ENCODE peak calls at places on chromosome 9, in six cellular contexts. F is right lobe of liver; D is CD4-positive, alpha-beta memory T cell; U is OCI-LY7; G is psoas muscle; P is astrocyte. N is an unnamed sample.

GRCh38 chr9:29044959-29045358 is 1471.7 kb upstream of the C9orf72 start:
- DNase-seq in F (no peak), D (no peak), U (no peak), G (no peak), P (peak), N (no peak)

GRCh38 chr9:80678906-80679305 is 1010.4 kb downstream of the TLE1 start:
- DNase-seq in F (no peak), D (no peak), U (no peak), G (no peak), P (no peak), N (no peak)

GRCh38 chr9:136728548-136729123 is 14.1 kb downstream of the LCN10 start:
- DNase-seq in F (no peak), D (no peak), U (peak), G (peak), P (no peak), N (no peak)

GRCh38 chr9:106286249-106286648 is 576.7 kb upstream of the ZNF462 start:
- DNase-seq in F (no peak), D (no peak), U (no peak), G (no peak), P (peak), N (no peak)

GRCh38 chr9:110146371-110146770 is 61.6 kb downstream of the C9orf152 start:
- DNase-seq in F (no peak), D (no peak), U (peak), G (no peak), P (no peak), N (no peak)

GRCh38 chr9:35813434-35814105 is 1.3 kb downstream of the HINT2 start:
- DNase-seq in F (no peak), D (no peak), U (peak), G (no peak), P (no peak), N (no peak)

GRCh38 chr9:130042406-130042930 is 521 bp downstream of the FNBP1 start:
- DNase-seq in F (peak), D (no peak), U (peak), G (peak), P (no peak), N (no peak)

GRCh38 chr9:8552732-8553131 is 753.2 kb upstream of the DMAC1 start:
- DNase-seq in F (no peak), D (no peak), U (no peak), G (no peak), P (no peak), N (peak)

GRCh38 chr9:101848485-101848919 is 110.1 kb upstream of the GRIN3A start:
- DNase-seq in F (no peak), D (no peak), U (no peak), G (no peak), P (peak), N (no peak)

GRCh38 chr9:77523891-77524290 is 124.2 kb downstream of the GNA14 start:
- DNase-seq in F (no peak), D (no peak), U (no peak), G (no peak), P (no peak), N (no peak)

GRCh38 chr9:3177362-3177761 is 333.5 kb upstream of the PUM3 start:
- DNase-seq in F (no peak), D (no peak), U (no peak), G (no peak), P (no peak), N (no peak)

GRCh38 chr9:129702563-129702962 is 37.1 kb downstream of the PRRX2 start:
- DNase-seq in F (no peak), D (no peak), U (no peak), G (no peak), P (peak), N (no peak)

GRCh38 chr9:71036501-71036900 is 84.9 kb downstream of the TRPM3 start:
- DNase-seq in F (no peak), D (no peak), U (no peak), G (no peak), P (peak), N (no peak)

GRCh38 chr9:75803130-75803529 is 87.3 kb upstream of the PCSK5 start:
- DNase-seq in F (no peak), D (no peak), U (no peak), G (no peak), P (peak), N (no peak)

GRCh38 chr9:93520523-93520922 is 55.9 kb upstream of the PHF2 start:
- DNase-seq in F (no peak), D (no peak), U (peak), G (no peak), P (no peak), N (no peak)

GRCh38 chr9:79026311-79026710 is 545.5 kb upstream of the TLE4 start:
- DNase-seq in F (no peak), D (no peak), U (no peak), G (no peak), P (no peak), N (no peak)

GRCh38 chr9:98129451-98129881 is 10.4 kb upstream of the TRIM14 start:
- DNase-seq in F (no peak), D (no peak), U (peak), G (no peak), P (no peak), N (no peak)

GRCh38 chr9:137355445-137356365 is 53.6 kb upstream of the NRARP start:
- DNase-seq in F (no peak), D (no peak), U (no peak), G (no peak), P (peak), N (no peak)

GRCh38 chr9:98809311-98810105 is 2.0 kb downstream of the GALNT12 start:
- DNase-seq in F (no peak), D (no peak), U (no peak), G (no peak), P (no peak), N (no peak)

GRCh38 chr9:113310538-113310937 is 7.4 kb upstream of the RNF183 start:
- DNase-seq in F (no peak), D (no peak), U (no peak), G (no peak), P (no peak), N (no peak)

GRCh38 chr9:69063839-69064238 is 28.3 kb downstream of the FXN start:
- DNase-seq in F (no peak), D (no peak), U (no peak), G (no peak), P (no peak), N (no peak)

GRCh38 chr9:81791076-81791475 is 101.7 kb upstream of the TLE1 start:
- DNase-seq in F (no peak), D (no peak), U (no peak), G (no peak), P (no peak), N (no peak)

GRCh38 chr9:81789751-81790150 is 100.4 kb upstream of the TLE1 start:
- DNase-seq in F (no peak), D (no peak), U (no peak), G (no peak), P (peak), N (no peak)

GRCh38 chr9:81782313-81782712 is 93.0 kb upstream of the TLE1 start:
- DNase-seq in F (no peak), D (no peak), U (no peak), G (no peak), P (no peak), N (no peak)

DNA sequence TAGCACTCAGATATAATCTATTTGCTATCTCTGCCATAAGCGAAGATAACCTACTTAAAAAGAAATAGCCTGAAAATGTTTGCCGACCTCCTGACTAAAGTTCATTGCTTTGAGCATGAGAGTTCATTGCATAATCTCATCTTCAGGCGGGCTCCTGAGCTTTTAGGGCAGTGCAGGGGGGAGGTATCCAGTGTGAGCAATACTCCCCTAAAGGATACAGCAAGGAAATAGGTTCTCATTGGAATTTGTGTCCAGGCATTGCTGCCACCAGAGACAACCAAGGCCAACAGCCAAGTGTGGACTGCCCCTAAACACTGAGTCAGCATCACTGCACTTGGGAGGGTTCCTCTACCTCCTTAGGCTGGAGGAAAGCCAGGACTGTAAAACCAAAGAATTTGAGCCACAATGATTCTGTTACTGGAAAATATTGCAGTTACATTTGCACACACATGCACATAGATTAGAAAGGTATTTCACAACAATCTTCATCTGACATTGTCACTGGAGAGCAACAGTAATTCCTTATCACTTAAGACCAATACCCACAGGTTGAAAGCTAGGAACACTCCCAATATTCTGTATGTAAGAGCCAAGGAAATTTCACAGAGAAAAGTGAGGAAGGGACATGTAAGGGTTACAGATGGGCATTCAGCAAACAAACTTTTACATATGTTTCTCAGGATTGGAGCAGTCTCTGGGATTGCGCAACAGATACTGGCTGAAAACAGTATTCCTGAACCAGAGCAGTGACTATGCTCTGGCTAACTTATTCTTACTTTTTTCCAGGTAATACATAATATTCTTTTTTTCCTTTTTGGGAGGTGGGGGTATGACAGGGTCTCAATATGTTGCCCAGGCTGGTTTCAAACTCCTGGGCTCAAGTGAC is 98.6 kb upstream of the TLE1 start:
- DNase-seq in F (peak), D (no peak), U (no peak), G (peak), P (peak), N (no peak)
- H3K27ac ChIP-seq in F (peak), D (no peak), U (no peak), G (no peak), P (no peak), N (no peak)

GRCh38 chr9:127972316-127972871 is 8.4 kb downstream of the EEIG1 start:
- DNase-seq in F (no peak), D (no peak), U (no peak), G (no peak), P (no peak), N (peak)
- H3K27ac ChIP-seq in F (no peak), D (peak), U (peak), G (peak), P (no peak), N (peak)

GRCh38 chr9:128081052-128081451 is 13.0 kb downstream of the SLC25A25 start:
- DNase-seq in F (no peak), D (no peak), U (no peak), G (no peak), P (peak), N (no peak)
- H3K27ac ChIP-seq in F (no peak), D (no peak), U (no peak), G (peak), P (peak), N (no peak)

DNA sequence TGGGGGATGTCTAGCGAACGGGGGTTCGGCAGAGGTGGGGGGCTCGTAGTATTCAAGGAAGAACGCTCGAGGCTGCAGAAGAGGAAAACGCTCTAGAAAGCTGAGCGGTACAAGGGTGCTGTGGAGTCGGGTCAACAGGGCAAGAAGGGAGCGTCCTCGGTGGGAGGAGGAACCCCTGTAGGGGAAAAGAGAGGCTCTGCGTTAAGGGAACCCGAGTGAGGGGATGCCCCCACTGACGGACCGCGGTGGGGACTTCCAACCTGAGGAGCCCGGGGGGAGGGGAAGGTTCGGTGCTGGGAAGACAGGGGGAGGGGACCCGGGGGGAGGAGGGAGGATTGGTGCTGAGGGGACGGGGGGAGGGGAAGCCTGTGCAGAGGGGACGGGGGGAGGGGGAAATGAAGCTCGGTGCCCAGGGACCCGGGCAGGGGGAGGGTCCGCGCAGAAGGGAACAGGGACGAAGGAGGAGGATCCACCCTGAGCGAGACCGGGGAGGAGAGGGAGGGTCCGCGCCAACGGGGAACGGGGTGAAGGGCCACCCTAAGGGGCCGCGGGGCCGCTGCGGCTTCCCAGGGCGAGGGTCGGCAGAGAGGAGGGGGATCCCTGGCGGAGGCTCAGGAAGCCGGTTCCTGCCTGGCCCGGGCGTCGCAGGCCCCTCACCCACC is 621 bp downstream of the NR6A1 start:
- DNase-seq in F (peak), D (peak), U (peak), G (peak), P (no peak), N (peak)
- H3K27ac ChIP-seq in F (peak), D (no peak), U (peak), G (peak), P (no peak), N (no peak)

GRCh38 chr9:89676281-89676680 is 71.5 kb downstream of the GADD45G start:
- DNase-seq in F (peak), D (no peak), U (no peak), G (peak), P (no peak), N (no peak)
- H3K27ac ChIP-seq in F (peak), D (no peak), U (no peak), G (peak), P (no peak), N (no peak)

GRCh38 chr9:112000743-112001142 is 104.1 kb downstream of the UGCG start:
- DNase-seq in F (no peak), D (no peak), U (no peak), G (no peak), P (no peak), N (no peak)
- H3K27ac ChIP-seq in F (no peak), D (no peak), U (no peak), G (no peak), P (no peak), N (no peak)

GRCh38 chr9:87063246-87063645 is 115.9 kb upstream of the GAS1 start:
- DNase-seq in F (no peak), D (no peak), U (no peak), G (no peak), P (peak), N (no peak)
- H3K27ac ChIP-seq in F (no peak), D (no peak), U (no peak), G (no peak), P (no peak), N (no peak)

GRCh38 chr9:94600258-94600657 is 6.6 kb upstream of the FBP2 start:
- DNase-seq in F (peak), D (no peak), U (peak), G (peak), P (no peak), N (no peak)
- H3K27ac ChIP-seq in F (peak), D (no peak), U (peak), G (peak), P (no peak), N (no peak)

GRCh38 chr9:82167296-82167695 is 178.7 kb downstream of the SPATA31D1 start:
- DNase-seq in F (no peak), D (no peak), U (no peak), G (no peak), P (no peak), N (no peak)
- H3K27ac ChIP-seq in F (no peak), D (no peak), U (no peak), G (no peak), P (no peak), N (no peak)

GRCh38 chr9:14438232-14438966 is 124.5 kb upstream of the NFIB start:
- DNase-seq in F (no peak), D (no peak), U (no peak), G (no peak), P (no peak), N (no peak)

GRCh38 chr9:14434971-14435718 is 121.2 kb upstream of the NFIB start:
- DNase-seq in F (no peak), D (no peak), U (no peak), G (no peak), P (no peak), N (no peak)

GRCh38 chr9:14439555-14439954 is 125.6 kb upstream of the NFIB start:
- DNase-seq in F (no peak), D (no peak), U (no peak), G (no peak), P (no peak), N (no peak)

GRCh38 chr9:14435871-14436270 is 121.9 kb upstream of the NFIB start:
- DNase-seq in F (no peak), D (no peak), U (no peak), G (no peak), P (no peak), N (no peak)

GRCh38 chr9:14437336-14438231 is 123.6 kb upstream of the NFIB start:
- DNase-seq in F (peak), D (no peak), U (no peak), G (no peak), P (no peak), N (no peak)
- H3K27ac ChIP-seq in F (no peak), D (no peak), U (no peak), G (no peak), P (no peak), N (no peak)